ENCODE peak calls at places on chromosomes 6 and 20, in four cellular contexts. K, D, X and M are unnamed samples.

GRCh38 chr6:143394351-143394750 is 56.1 kb downstream of the ADAT2 start:
- DNase-seq in K (no peak), X (no peak), D (no peak), M (no peak)

GRCh38 chr20:31856516-31856915 is 11.1 kb upstream of the FOXS1 start:
- DNase-seq in K (no peak), D (no peak), X (no peak), M (no peak)

GRCh38 chr6:129598244-129599187 is 111.5 kb downstream of the ARHGAP18 start:
- DNase-seq in D (no peak), X (peak; percentile 74), K (no peak), M (peak; percentile 65)

GRCh38 chr6:26170181-26170580 is 83.0 kb downstream of the HFE start:
- DNase-seq in D (no peak), X (no peak), K (no peak), M (no peak)

GRCh38 chr6:152295346-152295745 is 341.8 kb downstream of the SYNE1 start:
- DNase-seq in D (no peak), K (no peak), X (no peak), M (no peak)

GRCh38 chr20:7608246-7608645 is 332.0 kb downstream of the HAO1 start:
- DNase-seq in X (no peak), D (no peak), K (no peak), M (peak; percentile 15)

GRCh38 chr6:166621114-166621540 is 5.9 kb downstream of the RPS6KA2 start:
- DNase-seq in D (no peak), X (no peak), K (no peak), M (no peak)

GRCh38 chr20:61044499-61044898 is 207.6 kb upstream of the CDH4 start:
- DNase-seq in D (no peak), X (no peak), K (no peak), M (no peak)

GRCh38 chr6:135909737-135910387 is 58.4 kb downstream of the PDE7B start:
- DNase-seq in D (no peak), X (peak; percentile 48), K (no peak), M (peak; percentile 60)

GRCh38 chr20:35344354-35344837 is 52.2 kb upstream of the FAM83C start:
- DNase-seq in X (no peak), K (no peak), D (no peak), M (no peak)

GRCh38 chr20:6041808-6042265 is 12.0 kb downstream of the LRRN4 start:
- DNase-seq in X (no peak), D (no peak), K (no peak), M (no peak)

GRCh38 chr20:50558483-50558925 is 48.3 kb downstream of the PTPN1 start:
- DNase-seq in D (no peak), K (no peak), X (no peak), M (no peak)

GRCh38 chr20:7199867-7200266 is 432.4 kb downstream of the BMP2 start:
- DNase-seq in K (no peak), D (no peak), X (no peak), M (no peak)

GRCh38 chr20:51496964-51497363 is 45.6 kb downstream of the NFATC2 start:
- DNase-seq in D (peak; percentile 53), K (no peak), X (no peak), M (no peak)

GRCh38 chr6:38676236-38676973 is 26.5 kb downstream of the GLO1 start:
- DNase-seq in K (no peak), D (no peak), X (no peak), M (no peak)

GRCh38 chr20:9535457-9535856 is 21.1 kb downstream of the LAMP5 start:
- DNase-seq in X (no peak), K (no peak), D (no peak), M (no peak)

GRCh38 chr6:144935181-144935580 is 650.0 kb downstream of the UTRN start:
- DNase-seq in D (no peak), K (no peak), X (no peak), M (no peak)

GRCh38 chr20:30487947-30488926 is 769.2 kb upstream of the DEFB115 start:
- DNase-seq in D (no peak), X (no peak), K (no peak), M (no peak)

GRCh38 chr6:142200846-142201628 is 54.0 kb downstream of the VTA1 start:
- DNase-seq in D (no peak), X (no peak), K (no peak), M (no peak)